ENCODE peak calls at places on chromosomes 1 and 21, in four cellular contexts. F, Z, Q and X are unnamed samples.

GRCh38 chr1:176880954-176881595 is 283.4 kb downstream of the ASTN1 start:
- DNase-seq in F (peak), Z (peak), Q (peak), X (peak)

GRCh38 chr1:20100632-20101355 is 18.5 kb downstream of the PLA2G2D start:
- DNase-seq in Z (peak), Q (peak), F (peak), X (peak)

GRCh38 chr1:37073752-37074151 is 39.4 kb upstream of the GRIK3 start:
- DNase-seq in Q (no peak), F (no peak), Z (no peak), X (no peak)

GRCh38 chr1:12453400-12454343 is 164.3 kb downstream of the DHRS3 start:
- DNase-seq in F (no peak), Z (no peak), Q (no peak), X (no peak)

GRCh38 chr1:228059536-228060457 is 22.7 kb upstream of the ARF1 start:
- DNase-seq in F (peak), Z (peak), Q (no peak), X (no peak)

GRCh38 chr1:237287876-237288517 is 246.0 kb downstream of the RYR2 start:
- DNase-seq in Z (no peak), Q (no peak), F (no peak), X (no peak)

GRCh38 chr1:220380885-220381284 is 108.6 kb upstream of the RAB3GAP2 start:
- DNase-seq in F (no peak), Z (no peak), Q (no peak), X (no peak)

GRCh38 chr21:46214478-46215340 is 13.9 kb downstream of the LSS start:
- DNase-seq in F (no peak), Q (no peak), Z (no peak), X (no peak)

GRCh38 chr1:50605186-50605875 is 182.1 kb upstream of the DMRTA2 start:
- DNase-seq in Z (peak), F (peak), Q (peak), X (peak)

GRCh38 chr1:154178856-154179811 is 12.8 kb downstream of the TPM3 start:
- DNase-seq in Q (no peak), F (no peak), Z (no peak), X (no peak)

GRCh38 chr21:21230672-21231071 is 232.5 kb downstream of the NCAM2 start:
- DNase-seq in Z (no peak), F (no peak), Q (peak), X (no peak)

GRCh38 chr1:119336738-119337315 is 31.8 kb upstream of the HAO2 start:
- DNase-seq in Q (no peak), F (no peak), Z (no peak), X (peak)

GRCh38 chr1:100581096-100581705 is 43.3 kb downstream of the GPR88 start:
- DNase-seq in Q (no peak), F (no peak), Z (no peak), X (no peak)

GRCh38 chr1:226121587-226122400 is 59.3 kb downstream of the H3-3A start:
- DNase-seq in Z (no peak), Q (peak), F (peak), X (no peak)

GRCh38 chr21:16563111-16563510 is 833.3 kb downstream of the USP25 start:
- DNase-seq in Q (no peak), F (no peak), Z (no peak), X (no peak)

DNA sequence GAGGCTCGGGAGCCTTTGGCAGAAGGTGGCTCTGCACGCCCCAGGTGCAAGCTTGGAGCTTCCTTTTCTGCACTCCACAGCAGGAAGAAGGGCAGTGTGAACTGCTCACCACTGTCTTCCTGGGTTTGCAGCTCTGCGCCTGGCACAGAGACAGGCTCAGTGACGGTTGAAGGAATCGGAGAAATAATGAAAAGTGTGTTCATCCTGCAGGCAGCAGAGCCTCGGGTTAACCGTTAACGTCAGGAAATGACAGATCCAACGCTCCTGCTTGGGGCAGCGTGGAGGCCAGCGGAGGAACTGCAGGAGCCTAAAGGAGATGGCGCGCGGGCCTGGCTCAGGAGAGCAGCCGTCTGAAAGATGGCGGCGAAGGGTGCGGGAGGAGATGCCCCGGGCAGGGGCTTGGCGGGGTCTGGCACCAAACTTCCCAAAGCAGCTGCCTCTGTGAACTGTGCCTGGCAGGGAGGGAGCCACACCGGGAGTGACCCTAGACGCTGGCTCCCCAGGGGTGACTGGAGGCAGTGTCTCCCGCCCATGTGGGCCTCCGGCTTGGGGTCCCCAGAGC is 10.9 kb upstream of the SAMD11 start:
- DNase-seq in Z (no peak), Q (no peak), F (no peak), X (peak)
- TF ChIP-seq CTCF in Z (no peak), Q (no peak), F (no peak), X (peak)

GRCh38 chr1:201171063-201172036 is 17.1 kb upstream of the TMEM9 start:
- DNase-seq in F (no peak), Q (peak), Z (peak), X (peak)

GRCh38 chr1:201170533-201171062 is 16.3 kb upstream of the TMEM9 start:
- DNase-seq in Z (peak), Q (peak), F (peak), X (peak)

GRCh38 chr1:201172336-201172735 is 18.1 kb upstream of the TMEM9 start:
- DNase-seq in Z (no peak), F (no peak), Q (no peak), X (no peak)

GRCh38 chr1:201169203-201169602 is 14.9 kb upstream of the TMEM9 start:
- DNase-seq in Q (no peak), Z (no peak), F (no peak), X (no peak)

GRCh38 chr1:201169971-201170532 is 15.8 kb upstream of the TMEM9 start:
- DNase-seq in Z (no peak), Q (no peak), F (no peak), X (no peak)
- H3K4me3 ChIP-seq in Z (peak), Q (peak), F (no peak), X (peak)

DNA sequence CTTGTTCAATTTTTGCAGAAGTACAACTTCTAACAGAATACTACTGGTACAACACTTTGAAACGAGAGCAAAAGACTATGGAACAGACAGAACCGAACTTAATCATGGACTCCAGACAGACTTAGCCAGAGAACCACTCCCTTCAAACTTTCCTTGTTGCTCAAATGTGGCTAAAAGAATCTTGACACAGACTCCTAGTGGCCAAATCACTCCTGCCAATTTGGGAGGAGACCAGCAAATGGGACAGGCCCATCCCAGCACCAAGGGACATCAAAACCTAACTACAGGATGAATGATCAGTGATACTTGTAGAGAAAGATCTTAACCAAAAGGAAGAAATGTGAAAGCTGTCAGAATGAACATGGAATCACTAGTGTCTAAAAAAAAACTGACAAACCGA is 154.0 kb downstream of the MATN1 start:
- DNase-seq in Z (peak), Q (no peak), F (no peak), X (peak)
- TF ChIP-seq CTCF in Z (no peak), Q (no peak), F (no peak), X (no peak)

DNA sequence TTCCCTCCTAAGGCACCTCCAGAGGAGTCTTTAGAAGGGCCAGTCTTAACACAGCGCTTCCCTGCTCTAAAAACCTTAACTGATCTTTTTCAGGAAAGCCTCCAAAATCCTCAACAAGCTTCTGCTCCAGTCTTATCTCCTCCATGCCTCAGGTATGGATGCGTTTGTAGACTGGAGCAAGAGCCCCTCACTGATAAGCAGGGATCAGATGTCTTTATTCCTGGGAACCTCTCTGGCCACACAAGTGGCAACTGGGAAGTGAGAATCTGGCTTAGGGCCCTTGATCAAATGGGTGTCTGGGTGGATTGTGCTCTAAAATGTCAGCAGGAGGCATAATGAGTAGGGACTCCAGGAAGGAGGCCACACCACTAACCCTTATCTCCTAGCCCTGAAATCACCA is 1.4 kb downstream of the ZBTB8A start:
- DNase-seq in Z (no peak), F (no peak), Q (no peak), X (no peak)
- H3K4me3 ChIP-seq in Z (peak), F (no peak), Q (no peak), X (peak)

GRCh38 chr1:79012500-79012899 is 6.0 kb upstream of the ADGRL4 start:
- DNase-seq in Q (no peak), Z (no peak), F (no peak), X (no peak)
- TF ChIP-seq CTCF in Q (no peak), Z (no peak), F (no peak), X (no peak)

DNA sequence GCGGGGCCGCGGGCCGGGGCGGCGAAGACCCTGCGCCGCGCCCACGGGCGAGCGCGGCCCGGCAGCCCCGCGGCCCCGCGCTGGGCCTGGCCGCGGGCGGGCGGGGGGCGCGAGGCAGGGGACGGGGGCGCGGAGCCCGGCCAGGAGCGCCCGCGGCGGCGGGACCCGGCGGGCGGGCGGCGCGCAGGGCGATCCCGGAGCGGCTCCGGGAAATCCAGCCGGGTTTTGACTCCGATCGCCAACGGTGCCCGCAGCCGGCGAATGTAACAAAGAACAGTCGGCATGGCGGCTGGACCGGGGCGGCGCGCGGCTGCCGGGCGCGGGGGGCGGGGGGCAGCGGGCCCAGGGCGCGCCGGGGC is 334 bp downstream of the PRDM15 start:
- DNase-seq in Z (peak), F (peak), Q (peak), X (peak)
- H3K4me3 ChIP-seq in Z (peak), F (peak), Q (peak), X (peak)